ENCODE peak calls at places on chromosomes 2 and 18, in seven cellular contexts. One of them, this sample, is unnamed.

GRCh38 chr18:45588831-45589558 is 26.3 kb upstream of the SLC14A2 start:
- DNase-seq in A549: no peak
- DNase-seq in NB4: no peak
- DNase-seq in breast epithelium: no peak
- DNase-seq in heart left ventricle: no peak
- DNase-seq in IMR-90: peak; percentile 60
- DNase-seq in right lobe of liver: no peak
- DNase-seq in this sample: no peak

GRCh38 chr2:162072976-162073775 is 839 bp downstream of the DPP4 start:
- DNase-seq in A549: no peak
- DNase-seq in NB4: no peak
- DNase-seq in breast epithelium: no peak
- DNase-seq in heart left ventricle: peak; percentile 34
- DNase-seq in IMR-90: peak; percentile 22
- DNase-seq in right lobe of liver: peak; percentile 34
- DNase-seq in this sample: no peak

GRCh38 chr2:26970928-26971627 is 641 bp downstream of the MAPRE3 start:
- DNase-seq in A549: no peak
- DNase-seq in NB4: no peak
- DNase-seq in breast epithelium: no peak
- DNase-seq in heart left ventricle: peak; percentile 34
- DNase-seq in IMR-90: peak; percentile 18
- DNase-seq in right lobe of liver: no peak
- DNase-seq in this sample: no peak

GRCh38 chr2:54052825-54053718 is 62.3 kb upstream of the ACYP2 start:
- DNase-seq in A549: no peak
- DNase-seq in NB4: peak; percentile 29
- DNase-seq in breast epithelium: no peak
- DNase-seq in heart left ventricle: no peak
- DNase-seq in IMR-90: no peak
- DNase-seq in right lobe of liver: no peak
- DNase-seq in this sample: no peak

GRCh38 chr2:104052341-104052740 is 801.6 kb upstream of the POU3F3 start:
- DNase-seq in A549: no peak
- DNase-seq in NB4: no peak
- DNase-seq in breast epithelium: no peak
- DNase-seq in heart left ventricle: no peak
- DNase-seq in IMR-90: no peak
- DNase-seq in right lobe of liver: no peak
- DNase-seq in this sample: no peak

GRCh38 chr2:11658623-11659475 is 11.1 kb downstream of the NTSR2 start:
- DNase-seq in A549: peak; percentile 24
- DNase-seq in NB4: no peak
- DNase-seq in breast epithelium: no peak
- DNase-seq in heart left ventricle: no peak
- DNase-seq in IMR-90: no peak
- DNase-seq in right lobe of liver: no peak
- DNase-seq in this sample: no peak

GRCh38 chr18:44518091-44518490 is 162.6 kb upstream of the SETBP1 start:
- DNase-seq in A549: no peak
- DNase-seq in NB4: no peak
- DNase-seq in breast epithelium: no peak
- DNase-seq in heart left ventricle: no peak
- DNase-seq in IMR-90: no peak
- DNase-seq in right lobe of liver: no peak
- DNase-seq in this sample: no peak

GRCh38 chr18:58525517-58525916 is 103.4 kb downstream of the ALPK2 start:
- DNase-seq in A549: no peak
- DNase-seq in NB4: no peak
- DNase-seq in breast epithelium: no peak
- DNase-seq in heart left ventricle: no peak
- DNase-seq in IMR-90: peak; percentile 84
- DNase-seq in right lobe of liver: no peak
- DNase-seq in this sample: peak; percentile 36

GRCh38 chr18:35417223-35417622 is 40.1 kb upstream of the ZNF396 start:
- DNase-seq in A549: no peak
- DNase-seq in NB4: no peak
- DNase-seq in breast epithelium: no peak
- DNase-seq in heart left ventricle: no peak
- DNase-seq in IMR-90: no peak
- DNase-seq in right lobe of liver: no peak
- DNase-seq in this sample: no peak

GRCh38 chr2:57050007-57050406 is 866.2 kb downstream of the CCDC85A start:
- DNase-seq in A549: no peak
- DNase-seq in NB4: no peak
- DNase-seq in breast epithelium: no peak
- DNase-seq in heart left ventricle: no peak
- DNase-seq in IMR-90: no peak
- DNase-seq in right lobe of liver: no peak
- DNase-seq in this sample: no peak

GRCh38 chr2:216388046-216388884 is 16.0 kb upstream of the MARCHF4 start:
- DNase-seq in A549: no peak
- DNase-seq in NB4: no peak
- DNase-seq in breast epithelium: no peak
- DNase-seq in heart left ventricle: no peak
- DNase-seq in IMR-90: no peak
- DNase-seq in right lobe of liver: no peak
- DNase-seq in this sample: no peak

GRCh38 chr2:231627384-231628156 is 34.9 kb downstream of the TEX44 start:
- DNase-seq in A549: no peak
- DNase-seq in NB4: no peak
- DNase-seq in breast epithelium: no peak
- DNase-seq in heart left ventricle: no peak
- DNase-seq in IMR-90: peak; percentile 44
- DNase-seq in right lobe of liver: no peak
- DNase-seq in this sample: no peak

GRCh38 chr2:159349674-159350299 is 63.3 kb upstream of the WDSUB1 start:
- DNase-seq in A549: no peak
- DNase-seq in NB4: no peak
- DNase-seq in breast epithelium: no peak
- DNase-seq in heart left ventricle: no peak
- DNase-seq in IMR-90: peak; percentile 5
- DNase-seq in right lobe of liver: no peak
- DNase-seq in this sample: no peak

GRCh38 chr18:48908916-48909315 is 41.8 kb downstream of the SMAD7 start:
- DNase-seq in A549: no peak
- DNase-seq in NB4: no peak
- DNase-seq in breast epithelium: no peak
- DNase-seq in heart left ventricle: no peak
- DNase-seq in IMR-90: no peak
- DNase-seq in right lobe of liver: no peak
- DNase-seq in this sample: no peak

GRCh38 chr2:204665244-204665643 is 120.0 kb downstream of the PARD3B start:
- DNase-seq in A549: peak; percentile 67
- DNase-seq in NB4: no peak
- DNase-seq in breast epithelium: no peak
- DNase-seq in heart left ventricle: no peak
- DNase-seq in IMR-90: peak; percentile 60
- DNase-seq in right lobe of liver: no peak
- DNase-seq in this sample: peak; percentile 4

GRCh38 chr2:217407466-217407865 is 547.6 kb upstream of the TNP1 start:
- DNase-seq in A549: no peak
- DNase-seq in NB4: no peak
- DNase-seq in breast epithelium: no peak
- DNase-seq in heart left ventricle: no peak
- DNase-seq in IMR-90: no peak
- DNase-seq in right lobe of liver: no peak
- DNase-seq in this sample: no peak

GRCh38 chr18:23135679-23136325 is 517 bp downstream of the CABLES1 start:
- DNase-seq in A549: no peak
- DNase-seq in NB4: peak; percentile 48
- DNase-seq in breast epithelium: no peak
- DNase-seq in heart left ventricle: peak; percentile 42
- DNase-seq in IMR-90: no peak
- DNase-seq in right lobe of liver: peak; percentile 55
- DNase-seq in this sample: peak; percentile 55

GRCh38 chr18:36578871-36579270 is 249.9 kb downstream of the TPGS2 start:
- DNase-seq in A549: no peak
- DNase-seq in NB4: no peak
- DNase-seq in breast epithelium: no peak
- DNase-seq in heart left ventricle: no peak
- DNase-seq in IMR-90: peak; percentile 62
- DNase-seq in right lobe of liver: no peak
- DNase-seq in this sample: no peak

GRCh38 chr18:36576339-36576738 is 252.5 kb downstream of the TPGS2 start:
- DNase-seq in A549: no peak
- DNase-seq in NB4: no peak
- DNase-seq in breast epithelium: no peak
- DNase-seq in heart left ventricle: no peak
- DNase-seq in IMR-90: no peak
- DNase-seq in right lobe of liver: no peak
- DNase-seq in this sample: no peak

GRCh38 chr18:36580874-36581750 is 247.7 kb downstream of the TPGS2 start:
- DNase-seq in A549: no peak
- DNase-seq in NB4: no peak
- DNase-seq in breast epithelium: peak; percentile 42
- DNase-seq in heart left ventricle: no peak
- DNase-seq in IMR-90: peak; percentile 75
- DNase-seq in right lobe of liver: no peak
- DNase-seq in this sample: peak; percentile 12

GRCh38 chr18:36580266-36580665 is 248.5 kb downstream of the TPGS2 start:
- DNase-seq in A549: no peak
- DNase-seq in NB4: no peak
- DNase-seq in breast epithelium: peak; percentile 59
- DNase-seq in heart left ventricle: peak; percentile 41
- DNase-seq in IMR-90: peak; percentile 51
- DNase-seq in right lobe of liver: no peak
- DNase-seq in this sample: no peak

GRCh38 chr18:36579311-36579710 is 249.5 kb downstream of the TPGS2 start:
- DNase-seq in A549: no peak
- DNase-seq in NB4: no peak
- DNase-seq in breast epithelium: no peak
- DNase-seq in heart left ventricle: no peak
- DNase-seq in IMR-90: no peak
- DNase-seq in right lobe of liver: no peak
- DNase-seq in this sample: no peak
- TF ChIP-seq POLR2A in A549: no peak
- TF ChIP-seq POLR2A in NB4: no peak
- TF ChIP-seq POLR2A in breast epithelium: no peak
- TF ChIP-seq POLR2A in heart left ventricle: no peak
- TF ChIP-seq POLR2A in IMR-90: no peak
- TF ChIP-seq POLR2A in right lobe of liver: no peak
- TF ChIP-seq POLR2A in this sample: no peak

GRCh38 chr2:287471-287885 is 413 bp downstream of the ALKAL2 start:
- DNase-seq in A549: no peak
- DNase-seq in NB4: no peak
- DNase-seq in breast epithelium: no peak
- DNase-seq in heart left ventricle: no peak
- DNase-seq in IMR-90: peak; percentile 29
- DNase-seq in right lobe of liver: peak; percentile 39
- DNase-seq in this sample: no peak

GRCh38 chr2:289362-290089 is 1.6 kb upstream of the ALKAL2 start:
- DNase-seq in A549: peak; percentile 25
- DNase-seq in NB4: no peak
- DNase-seq in breast epithelium: no peak
- DNase-seq in heart left ventricle: no peak
- DNase-seq in IMR-90: peak; percentile 11
- DNase-seq in right lobe of liver: peak; percentile 61
- DNase-seq in this sample: no peak

GRCh38 chr2:286774-287392 is 1.0 kb downstream of the ALKAL2 start:
- DNase-seq in A549: no peak
- DNase-seq in NB4: no peak
- DNase-seq in breast epithelium: no peak
- DNase-seq in heart left ventricle: no peak
- DNase-seq in IMR-90: no peak
- DNase-seq in right lobe of liver: no peak
- DNase-seq in this sample: no peak

GRCh38 chr2:288743-289361 is 961 bp upstream of the ALKAL2 start:
- DNase-seq in A549: no peak
- DNase-seq in NB4: no peak
- DNase-seq in breast epithelium: no peak
- DNase-seq in heart left ventricle: no peak
- DNase-seq in IMR-90: no peak
- DNase-seq in right lobe of liver: no peak
- DNase-seq in this sample: no peak

GRCh38 chr2:288002-288742 is at the start of gene ALKAL2:
- DNase-seq in A549: no peak
- DNase-seq in NB4: no peak
- DNase-seq in breast epithelium: no peak
- DNase-seq in heart left ventricle: no peak
- DNase-seq in IMR-90: no peak
- DNase-seq in right lobe of liver: peak; percentile 33
- DNase-seq in this sample: no peak
- TF ChIP-seq POLR2A in A549: no peak
- TF ChIP-seq POLR2A in NB4: no peak
- TF ChIP-seq POLR2A in breast epithelium: no peak
- TF ChIP-seq POLR2A in heart left ventricle: no peak
- TF ChIP-seq POLR2A in IMR-90: no peak
- TF ChIP-seq POLR2A in right lobe of liver: no peak
- TF ChIP-seq POLR2A in this sample: no peak

DNA sequence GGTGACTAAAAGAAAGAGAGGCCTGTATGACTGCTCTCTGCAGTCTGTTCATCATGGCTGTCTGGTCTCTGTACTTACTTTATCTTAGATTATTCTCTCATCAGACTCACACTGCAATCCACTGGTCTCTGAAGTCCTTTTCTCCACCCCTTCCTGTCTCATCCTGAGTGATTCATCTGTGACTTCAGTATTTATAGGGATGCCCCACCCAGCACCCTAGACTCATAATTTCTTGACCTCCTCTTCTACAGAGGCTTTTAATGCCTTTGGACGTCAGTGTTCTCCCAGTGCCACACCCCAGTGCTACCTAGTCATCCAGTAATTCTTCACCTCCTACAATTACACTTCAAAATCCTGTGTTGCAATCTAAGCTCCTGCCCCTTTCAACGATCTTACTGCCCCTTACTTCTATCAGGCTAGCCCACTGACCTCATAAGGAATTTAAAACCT is 14.9 kb upstream of the ITPRID2 start:
- DNase-seq in A549: peak; percentile 95
- DNase-seq in NB4: peak; percentile 23
- DNase-seq in breast epithelium: no peak
- DNase-seq in heart left ventricle: no peak
- DNase-seq in IMR-90: peak; percentile 68
- DNase-seq in right lobe of liver: no peak
- DNase-seq in this sample: no peak
- TF ChIP-seq POLR2A in A549: no peak
- TF ChIP-seq POLR2A in NB4: no peak
- TF ChIP-seq POLR2A in breast epithelium: no peak
- TF ChIP-seq POLR2A in heart left ventricle: no peak
- TF ChIP-seq POLR2A in IMR-90: no peak
- TF ChIP-seq POLR2A in right lobe of liver: no peak
- TF ChIP-seq POLR2A in this sample: no peak

DNA sequence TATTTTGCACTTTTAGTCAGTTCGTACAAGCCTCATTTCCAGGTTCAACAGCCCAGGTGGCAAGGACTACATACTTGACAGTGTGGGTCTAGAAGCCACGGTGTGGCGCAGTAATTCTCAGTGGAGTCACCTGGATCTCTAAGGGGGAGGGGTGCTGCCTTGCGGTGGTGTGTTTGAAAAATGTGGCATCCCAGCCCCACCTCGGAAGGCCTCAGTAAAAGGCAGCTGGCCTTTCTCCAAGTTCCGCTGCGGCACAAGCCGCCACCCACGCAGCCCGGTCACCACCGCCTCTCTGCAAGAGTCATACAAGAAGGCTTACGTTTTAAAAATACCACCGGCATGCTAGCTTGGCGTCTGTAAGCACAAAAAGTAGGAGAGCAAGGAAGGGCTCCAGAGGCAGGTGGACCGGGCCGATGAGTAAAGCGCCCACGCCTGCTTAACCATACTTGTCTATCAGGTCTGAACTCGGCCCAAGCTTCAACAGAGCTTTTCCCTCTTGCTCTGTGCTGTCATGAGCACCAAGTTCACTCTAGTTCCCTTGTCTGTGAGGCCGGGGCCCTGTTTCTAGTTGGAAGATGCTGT is 49.5 kb downstream of the SPRED2 start:
- DNase-seq in A549: peak; percentile 74
- DNase-seq in NB4: peak; percentile 93
- DNase-seq in breast epithelium: peak; percentile 92
- DNase-seq in heart left ventricle: peak; percentile 86
- DNase-seq in IMR-90: peak; percentile 98
- DNase-seq in right lobe of liver: peak; percentile 89
- DNase-seq in this sample: peak; percentile 57
- TF ChIP-seq POLR2A in A549: no peak
- TF ChIP-seq POLR2A in NB4: no peak
- TF ChIP-seq POLR2A in breast epithelium: no peak
- TF ChIP-seq POLR2A in heart left ventricle: no peak
- TF ChIP-seq POLR2A in IMR-90: no peak
- TF ChIP-seq POLR2A in right lobe of liver: peak; percentile 29
- TF ChIP-seq POLR2A in this sample: no peak